ENCODE peak calls at places on chromosomes 3 and 15, in seven cellular contexts. E is IMR-90, T is transverse colon, S is A549, C is cardiac muscle cell, X is hepatocyte, P is psoas muscle. B is an unnamed sample.
A peak's percentile ranks its signal among the peaks of the same experiment; 100 is the strongest.

GRCh38 chr15:68774521-68775293 is 46.0 kb downstream of the ANP32A start:
- DNase-seq in P (no peak), C (no peak), S (no peak), T (no peak), E (no peak), X (no peak), B (no peak)

GRCh38 chr3:21314688-21315087 is 436.3 kb downstream of the ZNF385D start:
- DNase-seq in E (no peak), C (no peak), S (no peak), T (no peak), X (no peak), P (no peak), B (no peak)

GRCh38 chr3:9422712-9423424 is 25.5 kb downstream of the SETD5 start:
- DNase-seq in E (peak; percentile 98), S (peak; percentile 60), T (peak; percentile 87), X (peak; percentile 90), P (peak; percentile 54), C (peak; percentile 77), B (peak; percentile 93)

GRCh38 chr3:119508172-119508845 is 10.0 kb downstream of the TIMMDC1 start:
- DNase-seq in P (no peak), X (no peak), S (no peak), C (no peak), T (no peak), E (no peak), B (no peak)

GRCh38 chr3:60610441-60611112 is 640.7 kb downstream of the FHIT start:
- DNase-seq in S (no peak), C (no peak), T (peak; percentile 15), P (peak; percentile 73), X (peak; percentile 69), E (peak; percentile 36), B (peak; percentile 90)

GRCh38 chr3:12799525-12800440 is 3.3 kb downstream of the CAND2 start:
- DNase-seq in P (no peak), C (no peak), E (no peak), X (no peak), S (no peak), T (no peak), B (no peak)

GRCh38 chr3:15685927-15686326 is 84.4 kb downstream of the BTD start:
- DNase-seq in X (no peak), C (no peak), E (no peak), P (no peak), S (no peak), T (no peak), B (no peak)

GRCh38 chr15:71002321-71002720 is 109.7 kb downstream of the LRRC49 start:
- DNase-seq in X (no peak), T (no peak), E (peak; percentile 58), S (no peak), P (no peak), C (no peak), B (no peak)

GRCh38 chr3:38551026-38551832 is 55.1 kb downstream of the EXOG start:
- DNase-seq in T (peak; percentile 2), P (no peak), X (no peak), S (no peak), C (no peak), E (no peak), B (peak; percentile 58)

GRCh38 chr15:53116169-53116568 is 326.0 kb upstream of the ONECUT1 start:
- DNase-seq in P (no peak), E (no peak), T (peak; percentile 27), X (no peak), C (no peak), S (no peak), B (no peak)

GRCh38 chr3:100254168-100254777 is 6.5 kb upstream of the TBC1D23 start:
- DNase-seq in T (peak; percentile 49), E (peak; percentile 78), P (peak; percentile 23), C (peak; percentile 81), X (peak; percentile 85), S (peak; percentile 42), B (no peak)

GRCh38 chr15:66474140-66474539 is 23.4 kb downstream of the SNAPC5 start:
- DNase-seq in P (no peak), C (peak; percentile 65), E (no peak), S (no peak), X (no peak), T (no peak), B (no peak)

GRCh38 chr3:24145481-24145880 is 200.4 kb downstream of the NR1D2 start:
- DNase-seq in P (no peak), E (peak; percentile 9), T (no peak), X (no peak), C (no peak), S (no peak), B (no peak)

GRCh38 chr3:45075821-45076625 is 49.9 kb downstream of the CLEC3B start:
- DNase-seq in C (no peak), P (no peak), X (no peak), E (no peak), T (no peak), S (no peak), B (no peak)

GRCh38 chr15:80770356-80770705 is 8.8 kb upstream of the CEMIP start:
- DNase-seq in S (no peak), C (no peak), P (no peak), T (no peak), E (no peak), X (no peak), B (no peak)

GRCh38 chr15:39744334-39745103 is 38.1 kb downstream of the FSIP1 start:
- DNase-seq in T (no peak), E (no peak), S (no peak), X (no peak), C (no peak), P (no peak), B (no peak)

GRCh38 chr3:58041826-58042324 is 33.7 kb downstream of the FLNB start:
- DNase-seq in X (no peak), T (no peak), P (no peak), C (no peak), E (peak; percentile 90), S (no peak), B (no peak)

GRCh38 chr3:16309558-16309957 is 44.5 kb downstream of the OXNAD1 start:
- DNase-seq in P (no peak), T (no peak), X (no peak), E (peak; percentile 68), S (no peak), C (no peak), B (no peak)

GRCh38 chr15:90126457-90127435 is 24.5 kb upstream of the IDH2 start:
- DNase-seq in X (peak; percentile 46), S (no peak), T (no peak), C (peak; percentile 56), P (peak; percentile 50), E (no peak), B (no peak)

GRCh38 chr15:64681424-64682024 is 93.9 kb downstream of the RBPMS2 start:
- DNase-seq in X (peak; percentile 82), T (peak; percentile 32), S (peak; percentile 98), E (peak; percentile 65), C (peak; percentile 88), P (no peak), B (no peak)

GRCh38 chr3:30774062-30774461 is 120.4 kb downstream of the GADL1 start:
- DNase-seq in X (no peak), P (no peak), S (no peak), T (no peak), E (no peak), C (no peak), B (no peak)

GRCh38 chr15:71951134-71951533 is 140.8 kb downstream of the NR2E3 start:
- DNase-seq in S (no peak), E (peak; percentile 40), P (no peak), C (no peak), X (no peak), T (no peak), B (no peak)

GRCh38 chr3:55686720-55687254 is 199.7 kb upstream of the WNT5A start:
- DNase-seq in X (no peak), S (no peak), T (no peak), P (no peak), E (peak; percentile 92), C (no peak), B (no peak)

GRCh38 chr3:169146866-169147245 is 516.7 kb downstream of the MECOM start:
- DNase-seq in P (no peak), S (peak; percentile 7), C (no peak), E (peak; percentile 6), T (no peak), X (no peak), B (no peak)

GRCh38 chr15:42282344-42282743 is 9.1 kb upstream of the TMEM87A start:
- DNase-seq in E (no peak), S (no peak), P (no peak), T (no peak), C (peak; percentile 12), X (no peak), B (no peak)

GRCh38 chr3:40043444-40043755 is 234.0 kb downstream of the MYRIP start:
- DNase-seq in E (no peak), X (peak; percentile 13), T (no peak), S (no peak), C (no peak), P (no peak), B (no peak)

GRCh38 chr3:128352326-128352725 is 114.4 kb downstream of the DNAJB8 start:
- DNase-seq in E (no peak), T (no peak), P (no peak), S (no peak), C (no peak), X (no peak), B (no peak)

GRCh38 chr3:15919971-15920370 is 122.2 kb upstream of the ANKRD28 start:
- DNase-seq in X (no peak), P (no peak), E (no peak), S (no peak), C (no peak), T (no peak), B (no peak)

GRCh38 chr3:62142696-62143095 is 230.7 kb downstream of the FEZF2 start:
- DNase-seq in E (no peak), C (no peak), T (no peak), S (no peak), P (no peak), X (no peak), B (no peak)

GRCh38 chr3:170499562-170500156 is 81.0 kb downstream of the CLDN11 start:
- DNase-seq in T (peak; percentile 25), P (peak; percentile 22), X (peak; percentile 52), S (peak; percentile 48), C (peak; percentile 32), E (peak; percentile 57), B (no peak)
- TF ChIP-seq CTCF in T (peak; percentile 21), P (peak; percentile 16), X (peak; percentile 48), S (peak; percentile 45), C (peak; percentile 87), E (peak; percentile 57), B (no peak)

GRCh38 chr3:195906865-195907729 is 1.3 kb downstream of the TNK2 start:
- DNase-seq in S (no peak), C (no peak), P (peak; percentile 60), X (no peak), E (peak; percentile 19), T (peak; percentile 65), B (peak; percentile 91)
- TF ChIP-seq CTCF in S (no peak), C (no peak), P (no peak), X (no peak), E (no peak), T (no peak), B (no peak)

GRCh38 chr3:148229107-148229506 is 468.6 kb upstream of the AGTR1 start:
- DNase-seq in T (no peak), S (no peak), X (no peak), P (no peak), C (no peak), E (peak; percentile 5), B (no peak)
- TF ChIP-seq CTCF in T (no peak), S (no peak), X (no peak), P (no peak), C (no peak), E (no peak), B (no peak)

DNA sequence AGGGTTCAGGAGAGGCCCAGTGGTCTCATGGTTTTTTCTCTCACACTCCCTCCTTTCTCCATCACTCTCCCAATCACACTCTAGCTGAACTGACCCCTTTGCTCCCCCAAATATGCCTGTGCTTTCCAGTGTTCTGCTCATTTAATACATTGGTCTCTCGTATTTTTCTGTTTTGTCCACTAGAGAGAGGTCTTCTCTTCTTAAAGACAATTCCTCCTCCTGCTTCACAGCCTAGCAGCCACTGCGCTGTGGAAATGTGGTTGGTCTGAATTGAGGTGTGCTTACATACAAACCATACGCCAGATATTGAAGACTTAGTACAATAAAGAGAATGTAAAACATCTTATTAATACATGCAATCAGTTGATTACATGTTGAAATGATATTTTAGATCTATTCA is 60.6 kb upstream of the XCR1 start:
- DNase-seq in P (no peak), C (no peak), S (no peak), T (no peak), X (peak; percentile 31), E (peak; percentile 41), B (no peak)
- TF ChIP-seq CTCF in P (no peak), C (peak; percentile 41), S (peak; percentile 22), T (peak; percentile 10), X (peak; percentile 46), E (peak; percentile 46), B (no peak)